ENCODE peak calls at places on chromosomes 1 and 21, in four cellular contexts. L is chondrocyte, H is astrocyte of the spinal cord, X is thyroid gland. U is an unnamed sample.
A peak's percentile ranks its signal among the peaks of the same experiment; 100 is the strongest.

GRCh38 chr1:25912076-25912831 is 6.0 kb upstream of the STMN1 start:
- DNase-seq in L (no peak), H (peak; percentile 74), X (no peak), U (no peak)

GRCh38 chr1:18463063-18463462 is 17.7 kb upstream of the KLHDC7A start:
- DNase-seq in L (peak; percentile 50), H (no peak), X (no peak), U (no peak)

GRCh38 chr1:86914998-86915736 is 732 bp downstream of the HS2ST1 start:
- DNase-seq in L (no peak), H (peak; percentile 53), X (peak; percentile 60), U (peak; percentile 70)

GRCh38 chr1:200363200-200363933 is 46.5 kb downstream of the ZNF281 start:
- DNase-seq in L (no peak), H (no peak), X (no peak), U (no peak)

GRCh38 chr1:241459186-241459802 is 60.3 kb downstream of the FH start:
- DNase-seq in L (no peak), H (no peak), X (no peak), U (no peak)

GRCh38 chr1:38152351-38153082 is 105.9 kb upstream of the POU3F1 start:
- DNase-seq in L (no peak), H (no peak), X (no peak), U (peak; percentile 25)

GRCh38 chr1:202698276-202698675 is 12.0 kb downstream of the SYT2 start:
- DNase-seq in L (no peak), H (no peak), X (no peak), U (no peak)

GRCh38 chr1:178057863-178058576 is 35.9 kb upstream of the RASAL2 start:
- DNase-seq in L (no peak), H (peak; percentile 85), X (peak; percentile 29), U (peak; percentile 55)

GRCh38 chr1:184212649-184213314 is 161.3 kb downstream of the TSEN15 start:
- DNase-seq in L (no peak), H (peak; percentile 88), X (no peak), U (no peak)

GRCh38 chr1:14945132-14946010 is 208.2 kb upstream of the TMEM51 start:
- DNase-seq in L (no peak), H (peak; percentile 88), X (no peak), U (no peak)

GRCh38 chr1:150763018-150763417 is 2.6 kb downstream of the CTSS start:
- DNase-seq in L (no peak), H (no peak), X (no peak), U (no peak)

GRCh38 chr1:69827732-69828131 is 260.0 kb downstream of the LRRC7 start:
- DNase-seq in L (no peak), H (no peak), X (no peak), U (no peak)

GRCh38 chr1:7378346-7379130 is 392.6 kb upstream of the VAMP3 start:
- DNase-seq in L (peak; percentile 27), H (no peak), X (peak; percentile 22), U (no peak)

GRCh38 chr21:36433011-36433709 is 46.8 kb downstream of the CLDN14 start:
- DNase-seq in L (peak; percentile 18), H (no peak), X (no peak), U (no peak)

GRCh38 chr1:244864253-244865027 is at the start of gene HNRNPU:
- DNase-seq in L (peak; percentile 99), H (peak; percentile 98), X (peak; percentile 97), U (peak; percentile 99)
- TF ChIP-seq CTCF in L (peak; percentile 73), H (peak; percentile 19), X (peak; percentile 30), U (peak; percentile 54)

DNA sequence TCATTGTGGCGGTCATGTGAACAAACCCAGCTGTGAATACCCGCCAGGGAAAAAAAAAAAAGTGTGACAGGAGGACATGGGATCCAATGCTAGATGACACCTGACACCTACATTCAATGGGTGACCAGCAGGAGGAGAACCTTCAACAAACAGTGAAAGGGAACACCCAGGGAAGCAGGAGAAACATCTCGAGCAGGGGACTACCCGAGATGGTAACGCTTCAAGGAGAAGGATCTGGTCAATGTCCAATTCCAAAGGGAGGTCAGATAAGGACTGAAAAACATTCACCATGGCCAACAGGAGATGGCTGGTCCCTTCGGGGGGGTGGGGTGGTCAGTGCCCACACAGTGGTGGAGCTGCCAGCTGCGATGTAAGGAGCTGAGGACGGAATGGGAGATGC is 46.3 kb downstream of the PTPN14 start:
- DNase-seq in L (no peak), H (no peak), X (no peak), U (peak; percentile 38)
- TF ChIP-seq CTCF in L (peak; percentile 14), H (no peak), X (no peak), U (no peak)

GRCh38 chr1:154442006-154442740 is 37.0 kb downstream of the IL6R start:
- DNase-seq in L (no peak), H (no peak), X (no peak), U (no peak)
- TF ChIP-seq CTCF in L (peak; percentile 63), H (peak; percentile 45), X (no peak), U (peak; percentile 42)

GRCh38 chr1:204123376-204123775 is 28.5 kb downstream of the ETNK2 start:
- DNase-seq in L (no peak), H (no peak), X (no peak), U (peak; percentile 35)
- TF ChIP-seq CTCF in L (peak; percentile 51), H (peak; percentile 48), X (no peak), U (peak; percentile 20)

GRCh38 chr1:198108646-198109045 is 48.2 kb upstream of the NEK7 start:
- DNase-seq in L (no peak), H (no peak), X (no peak), U (no peak)

GRCh38 chr1:198109316-198109715 is 47.5 kb upstream of the NEK7 start:
- DNase-seq in L (no peak), H (no peak), X (no peak), U (no peak)

GRCh38 chr1:198105185-198105584 is 51.6 kb upstream of the NEK7 start:
- DNase-seq in L (no peak), H (no peak), X (no peak), U (no peak)

GRCh38 chr1:198107041-198107440 is 49.8 kb upstream of the NEK7 start:
- DNase-seq in L (no peak), H (no peak), X (no peak), U (no peak)

GRCh38 chr1:198106007-198106406 is 50.8 kb upstream of the NEK7 start:
- DNase-seq in L (no peak), H (no peak), X (no peak), U (no peak)
- TF ChIP-seq CTCF in L (peak; percentile 25), H (no peak), X (no peak), U (no peak)

U was measured in body of pancreas.